ENCODE peak calls at places on chromosome 14, in four cellular contexts. I is HepG2, B is SK-N-SH, M is GM12892. V is an unnamed sample.

GRCh38 chr14:106318700-106319099 is 792.3 kb downstream of the TMEM121 start:
- DNase-seq in M (peak; percentile 40), B (peak; percentile 57), I (no peak), V (peak; percentile 56)

GRCh38 chr14:100428727-100429126 is 105.6 kb downstream of the SLC25A47 start:
- DNase-seq in I (no peak), M (no peak), B (no peak), V (no peak)

GRCh38 chr14:65704850-65705249 is 292.3 kb downstream of the FUT8 start:
- DNase-seq in M (no peak), I (no peak), B (no peak), V (no peak)

GRCh38 chr14:29925106-29925722 is 2.4 kb downstream of the PRKD1 start:
- DNase-seq in B (no peak), M (no peak), I (no peak), V (no peak)

GRCh38 chr14:25001096-25001982 is 48.6 kb downstream of the STXBP6 start:
- DNase-seq in B (no peak), I (no peak), M (no peak), V (no peak)

GRCh38 chr14:60396718-60397343 is 89.0 kb downstream of the C14orf39 start:
- DNase-seq in I (no peak), B (no peak), M (no peak), V (no peak)

GRCh38 chr14:74974364-74975058 is 19.1 kb upstream of the PGF start:
- DNase-seq in B (no peak), M (no peak), I (no peak), V (no peak)

GRCh38 chr14:63343878-63344277 is 25.1 kb upstream of the GPHB5 start:
- DNase-seq in B (no peak), I (no peak), M (no peak), V (no peak)

GRCh38 chr14:93906341-93907329 is 20.5 kb upstream of the FAM181A start:
- DNase-seq in M (peak; percentile 73), I (peak; percentile 59), B (peak; percentile 77), V (peak; percentile 77)

GRCh38 chr14:83071888-83072501 is 1538.3 kb upstream of the SEL1L start:
- DNase-seq in M (no peak), I (peak; percentile 18), B (no peak), V (no peak)

GRCh38 chr14:70359076-70359424 is 433 bp downstream of the COX16 start:
- DNase-seq in I (no peak), B (no peak), M (no peak), V (no peak)

GRCh38 chr14:100144996-100145646 is 14.3 kb downstream of the DEGS2 start:
- DNase-seq in M (no peak), B (no peak), I (peak; percentile 82), V (no peak)

GRCh38 chr14:25111061-25111601 is 61.2 kb upstream of the STXBP6 start:
- DNase-seq in B (no peak), M (no peak), I (peak; percentile 56), V (no peak)

GRCh38 chr14:93954900-93955891 is 21.2 kb downstream of the ASB2 start:
- DNase-seq in M (no peak), I (no peak), B (peak; percentile 37), V (peak; percentile 67)

GRCh38 chr14:30143617-30144016 is 216.0 kb upstream of the PRKD1 start:
- DNase-seq in B (no peak), M (no peak), I (no peak), V (no peak)

GRCh38 chr14:100724061-100724460 is 2.6 kb upstream of the DLK1 start:
- DNase-seq in I (no peak), M (no peak), B (no peak), V (no peak)

GRCh38 chr14:58598028-58598850 is 39.5 kb upstream of the DACT1 start:
- DNase-seq in M (no peak), I (no peak), B (no peak), V (no peak)

GRCh38 chr14:42571991-42572390 is 965.3 kb downstream of the LRFN5 start:
- DNase-seq in B (no peak), M (no peak), I (no peak), V (no peak)

GRCh38 chr14:61596985-61597384 is 98.3 kb upstream of the HIF1A start:
- DNase-seq in I (no peak), M (no peak), B (no peak), V (no peak)

GRCh38 chr14:59428581-59429012 is 36.6 kb downstream of the GPR135 start:
- DNase-seq in I (no peak), M (no peak), B (no peak), V (no peak)

GRCh38 chr14:66401447-66402095 is 84.6 kb upstream of the CCDC196 start:
- DNase-seq in B (peak; percentile 8), I (peak; percentile 3), M (no peak), V (no peak)

GRCh38 chr14:106530423-106531107 is 1004.2 kb downstream of the TMEM121 start:
- DNase-seq in I (peak; percentile 5), M (no peak), B (no peak), V (no peak)

GRCh38 chr14:65153101-65153500 is 50.8 kb upstream of the MAX start:
- DNase-seq in B (no peak), I (no peak), M (no peak), V (no peak)

GRCh38 chr14:89440997-89441909 is 24.2 kb upstream of the FOXN3 start:
- DNase-seq in M (no peak), B (no peak), I (no peak), V (no peak)

GRCh38 chr14:75430106-75430505 is 2.3 kb downstream of the JDP2 start:
- DNase-seq in B (no peak), I (no peak), M (no peak), V (no peak)

GRCh38 chr14:76811561-76811960 is 1.1 kb downstream of the ANGEL1 start:
- DNase-seq in M (no peak), I (no peak), B (no peak), V (no peak)

GRCh38 chr14:67420102-67420739 is 8.3 kb upstream of the PLEK2 start:
- DNase-seq in M (peak; percentile 30), I (peak; percentile 32), B (no peak), V (peak; percentile 25)

GRCh38 chr14:80973918-80974317 is 18.5 kb downstream of the TSHR start:
- DNase-seq in B (no peak), M (no peak), I (no peak), V (no peak)

GRCh38 chr14:29709490-29709889 is 218.2 kb downstream of the PRKD1 start:
- DNase-seq in I (no peak), M (no peak), B (no peak), V (no peak)

GRCh38 chr14:74516451-74517155 is 23.0 kb downstream of the ISCA2 start:
- DNase-seq in I (peak; percentile 65), B (no peak), M (no peak), V (no peak)

GRCh38 chr14:67719866-67720265 is 18.2 kb downstream of the RDH12 start:
- DNase-seq in M (no peak), B (no peak), I (no peak), V (no peak)

DNA sequence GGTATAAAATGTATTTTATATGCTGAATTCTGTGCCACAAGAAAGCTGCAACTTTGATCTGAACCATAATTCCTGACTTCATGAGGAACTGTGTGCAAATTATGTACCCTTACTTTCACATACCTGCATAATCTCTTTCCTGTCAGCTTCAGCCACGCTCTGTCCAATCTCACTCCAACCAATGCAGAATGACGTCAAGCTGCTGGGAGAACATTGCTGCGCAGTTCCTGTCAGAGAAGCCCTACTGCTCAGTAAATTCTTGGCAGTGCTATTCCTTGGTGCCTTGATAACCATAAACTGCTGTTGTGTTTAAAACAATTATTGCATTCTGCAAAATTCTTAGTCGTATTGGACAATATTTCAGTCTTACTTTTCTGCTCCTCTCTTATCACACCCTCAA is 274.7 kb upstream of the NOVA1 start:
- DNase-seq in I (no peak), B (no peak), M (no peak), V (no peak)
- TF ChIP-seq TAF1 in I (no peak), B (no peak), M (no peak), V (no peak)

DNA sequence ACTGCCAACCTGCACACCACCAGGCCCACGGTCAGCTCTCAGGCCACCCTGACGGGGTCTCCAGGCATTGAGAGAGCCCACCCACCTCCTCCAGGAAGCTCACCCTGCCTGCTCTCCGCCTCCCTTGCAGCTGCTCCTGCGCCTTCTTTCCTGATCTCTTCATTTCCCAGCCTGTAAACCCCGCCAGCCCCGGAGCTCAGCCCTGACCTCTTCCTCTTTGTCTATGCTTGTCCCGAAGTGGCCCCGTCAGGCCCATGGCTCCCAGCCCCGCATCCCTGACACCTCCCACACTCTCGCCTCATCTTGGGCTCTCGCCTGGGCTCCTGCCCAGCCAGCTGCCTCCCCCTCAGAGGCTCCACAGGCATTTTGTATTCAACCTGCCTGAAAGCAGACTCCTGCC is 139.3 kb downstream of the CALM1 start:
- DNase-seq in I (no peak), B (no peak), M (no peak), V (no peak)
- TF ChIP-seq POLR2AphosphoS5 in I (no peak), B (no peak), M (no peak), V (no peak)

DNA sequence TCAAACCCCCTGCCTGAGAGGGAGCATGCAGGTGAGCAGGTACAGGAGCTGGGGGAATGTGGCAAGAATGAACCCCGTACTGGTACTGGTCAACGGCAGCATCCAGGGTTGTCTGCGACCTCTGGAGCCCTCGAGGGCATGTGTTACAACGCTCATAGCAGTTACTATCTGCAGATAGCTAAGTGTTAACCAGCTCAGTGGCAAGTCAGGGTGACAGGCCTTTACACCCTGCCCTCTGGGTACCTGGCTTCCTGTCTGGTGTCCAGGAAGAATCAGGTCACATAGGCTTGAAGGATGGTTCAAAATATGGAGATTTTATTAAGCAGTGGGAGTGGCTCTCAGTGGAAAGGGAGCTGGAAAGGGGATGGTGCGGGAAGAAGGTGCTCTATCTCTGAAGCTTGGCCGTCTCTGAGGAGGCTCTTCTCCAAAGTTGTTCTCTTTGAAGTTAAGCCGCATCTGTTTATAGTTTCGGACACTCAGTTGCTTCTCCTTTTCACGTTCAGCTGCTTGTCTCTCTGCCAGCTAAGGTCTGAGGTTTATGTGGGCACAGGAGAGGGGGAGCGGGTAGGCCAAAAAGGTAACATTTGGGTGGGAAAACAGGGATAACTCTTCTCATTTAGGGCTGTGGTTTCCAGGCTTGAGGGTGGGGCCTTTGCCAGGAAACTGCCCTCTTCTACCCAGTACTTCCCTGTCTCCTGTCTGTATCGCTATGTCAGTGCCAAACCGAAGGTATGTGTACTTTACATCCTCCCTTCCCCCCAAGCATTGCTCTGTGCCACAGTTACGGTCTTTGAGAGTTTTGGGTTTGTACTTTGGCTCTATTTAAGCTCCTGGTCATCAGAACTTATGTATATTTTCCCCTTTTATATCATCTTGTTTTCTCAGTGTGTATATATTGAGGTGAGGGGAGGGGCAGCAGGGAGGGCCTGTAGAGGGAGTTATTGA is 305.8 kb downstream of the RGS6 start:
- DNase-seq in M (no peak), I (no peak), B (no peak), V (no peak)
- TF ChIP-seq TAF1 in M (no peak), I (no peak), B (no peak), V (no peak)

GRCh38 chr14:90574640-90575131 is 177.9 kb downstream of the CALM1 start:
- DNase-seq in B (no peak), I (no peak), M (no peak), V (no peak)

GRCh38 chr14:90572461-90573150 is 175.8 kb downstream of the CALM1 start:
- DNase-seq in I (no peak), B (no peak), M (no peak), V (no peak)

GRCh38 chr14:90575781-90576180 is 179.0 kb downstream of the CALM1 start:
- DNase-seq in M (no peak), B (no peak), I (no peak), V (no peak)

GRCh38 chr14:90575336-90575735 is 178.5 kb downstream of the CALM1 start:
- DNase-seq in M (no peak), I (no peak), B (no peak), V (no peak)

GRCh38 chr14:90573385-90574105 is 176.7 kb downstream of the CALM1 start:
- DNase-seq in M (no peak), B (peak; percentile 61), I (no peak), V (no peak)
- TF ChIP-seq POLR2AphosphoS5 in M (no peak), B (no peak), I (no peak), V (no peak)

GRCh38 chr14:102795060-102795925 is 18.0 kb downstream of the TRAF3 start:
- DNase-seq in I (peak; percentile 82), M (no peak), B (no peak), V (no peak)
- TF ChIP-seq TAF1 in I (no peak), M (no peak), B (no peak), V (no peak)